ENCODE peak calls at places on chromosomes 4 and X, in eight cellular contexts. K is fibroblast of pulmonary artery, C is NB4, H is neural progenitor cell, B is WERI-Rb-1, L is A549, A is GM12865, E is RWPE1. Z is an unnamed sample.

GRCh38 chr4:15197005-15197404 is 194.7 kb downstream of the CPEB2 start:
- DNase-seq in H (peak), C (peak), E (peak), L (peak), K (peak), A (peak), B (peak), Z (no peak)

GRCh38 chrX:34768290-34768689 is 111.2 kb upstream of the TMEM47 start:
- DNase-seq in K (no peak), E (no peak), H (peak), A (no peak), L (no peak), B (no peak), C (no peak), Z (no peak)

GRCh38 chrX:38804481-38805293 is 3.4 kb downstream of the MID1IP1 start:
- DNase-seq in C (peak), A (peak), E (no peak), K (peak), H (peak), L (peak), B (peak), Z (peak)

GRCh38 chrX:136662104-136662503 is 14.1 kb downstream of the CD40LG start:
- DNase-seq in K (no peak), H (no peak), C (no peak), B (no peak), E (no peak), L (no peak), A (no peak), Z (no peak)

GRCh38 chr4:24971192-24971591 is 58.4 kb upstream of the CCDC149 start:
- DNase-seq in K (no peak), B (no peak), L (no peak), E (peak), C (peak), H (no peak), A (no peak), Z (no peak)

GRCh38 chrX:42714981-42715688 is 62.8 kb downstream of the PPP1R2C start:
- DNase-seq in K (no peak), L (peak), A (no peak), B (peak), E (peak), C (no peak), H (peak), Z (no peak)

GRCh38 chr4:15149842-15150592 is 147.7 kb downstream of the CPEB2 start:
- DNase-seq in A (peak), E (peak), C (peak), K (peak), L (peak), H (peak), B (peak), Z (peak)

GRCh38 chrX:141642979-141643378 is 53.5 kb downstream of the SPANXA2 start:
- DNase-seq in A (no peak), C (no peak), K (peak), H (peak), L (no peak), B (no peak), E (no peak), Z (no peak)

GRCh38 chr4:61783050-61783449 is 582.9 kb downstream of the ADGRL3 start:
- DNase-seq in A (peak), H (no peak), C (no peak), B (no peak), L (no peak), K (no peak), E (no peak), Z (no peak)

GRCh38 chrX:116873678-116874077 is 410.9 kb upstream of the CT83 start:
- DNase-seq in K (peak), C (no peak), B (no peak), L (no peak), A (no peak), H (no peak), E (peak), Z (no peak)

GRCh38 chrX:108811891-108812290 is 75.5 kb upstream of the IRS4 start:
- DNase-seq in H (peak), A (no peak), L (peak), E (no peak), B (peak), K (no peak), C (no peak), Z (no peak)

GRCh38 chr4:159191989-159192388 is 89.1 kb downstream of the RAPGEF2 start:
- DNase-seq in A (no peak), L (peak), B (no peak), C (peak), H (peak), E (peak), K (peak), Z (no peak)

GRCh38 chr4:158353541-158354304 is 143.4 kb downstream of the TMEM144 start:
- DNase-seq in E (no peak), A (no peak), H (no peak), L (no peak), C (no peak), K (no peak), B (no peak), Z (no peak)

GRCh38 chrX:11543249-11543648 is 122.5 kb downstream of the ARHGAP6 start:
- DNase-seq in L (no peak), A (peak), H (no peak), E (no peak), K (no peak), C (peak), B (no peak), Z (no peak)

GRCh38 chr4:121990489-121990888 is 38.6 kb upstream of the TRPC3 start:
- DNase-seq in C (no peak), K (no peak), H (no peak), E (no peak), L (no peak), B (no peak), A (no peak), Z (no peak)

GRCh38 chr4:56641494-56642051 is 39.5 kb downstream of the HOPX start:
- DNase-seq in A (no peak), L (peak), H (no peak), K (peak), B (no peak), C (no peak), E (peak), Z (no peak)

GRCh38 chr4:1871471-1872021 is 353 bp downstream of the NSD2 start:
- DNase-seq in A (no peak), B (peak), K (no peak), E (no peak), L (no peak), C (peak), H (no peak), Z (peak)

GRCh38 chr4:140096921-140097320 is 57.1 kb downstream of the MAML3 start:
- DNase-seq in C (no peak), A (no peak), L (no peak), H (no peak), E (no peak), B (no peak), K (peak), Z (no peak)

GRCh38 chr4:67162692-67163091 is 382.6 kb downstream of the CENPC start:
- DNase-seq in L (no peak), A (no peak), E (no peak), K (no peak), B (no peak), C (no peak), H (no peak), Z (no peak)

GRCh38 chr4:1579834-1580686 is 104.1 kb downstream of the FAM53A start:
- DNase-seq in B (peak), H (peak), E (peak), L (peak), A (no peak), C (peak), K (peak), Z (peak)

GRCh38 chrX:19672211-19672814 is 157.0 kb upstream of the MAP3K15 start:
- DNase-seq in H (no peak), C (no peak), L (no peak), E (no peak), B (no peak), K (no peak), A (no peak), Z (no peak)

GRCh38 chr4:3284734-3285557 is 7.9 kb upstream of the RGS12 start:
- DNase-seq in E (no peak), C (no peak), H (no peak), A (no peak), B (no peak), L (no peak), K (no peak), Z (no peak)

GRCh38 chr4:15670576-15670975 is 11.1 kb upstream of the FAM200B start:
- DNase-seq in B (no peak), A (no peak), L (no peak), H (no peak), C (no peak), E (no peak), K (no peak), Z (no peak)

GRCh38 chr4:129087516-129087915 is 5.8 kb downstream of the SCLT1 start:
- DNase-seq in K (no peak), B (no peak), A (no peak), L (no peak), C (no peak), E (no peak), H (no peak), Z (no peak)

GRCh38 chr4:102429553-102429952 is 71.6 kb upstream of the NFKB1 start:
- DNase-seq in K (peak), E (peak), C (no peak), A (no peak), H (no peak), L (peak), B (no peak), Z (no peak)

GRCh38 chr4:183314806-183315205 is 5.3 kb downstream of the CLDN22 start:
- DNase-seq in L (no peak), H (no peak), C (no peak), K (no peak), A (no peak), E (no peak), B (no peak), Z (no peak)

GRCh38 chr4:13368262-13368661 is 115.9 kb downstream of the RAB28 start:
- DNase-seq in H (no peak), L (no peak), A (no peak), B (no peak), K (peak), C (peak), E (no peak), Z (no peak)

GRCh38 chr4:85708468-85708867 is 233.5 kb downstream of the ARHGAP24 start:
- DNase-seq in K (no peak), C (no peak), L (no peak), B (no peak), E (no peak), A (no peak), H (peak), Z (no peak)

GRCh38 chrX:48940404-48940955 is 16.9 kb downstream of the OTUD5 start:
- DNase-seq in K (no peak), L (no peak), A (peak), C (peak), H (no peak), B (no peak), E (no peak), Z (no peak)

GRCh38 chr4:77332696-77333270 is 175.8 kb downstream of the CCNG2 start:
- DNase-seq in L (no peak), B (no peak), E (no peak), H (peak), K (no peak), C (no peak), A (no peak), Z (no peak)

GRCh38 chr4:140103676-140104075 is 50.3 kb downstream of the MAML3 start:
- DNase-seq in C (peak), H (no peak), E (no peak), K (peak), B (no peak), L (no peak), A (peak), Z (no peak)

GRCh38 chr4:119825696-119826095 is 197.1 kb upstream of the PDE5A start:
- DNase-seq in L (no peak), B (no peak), H (no peak), E (no peak), K (no peak), C (no peak), A (no peak), Z (no peak)

GRCh38 chr4:93529692-93530091 is 298.9 kb upstream of the ATOH1 start:
- DNase-seq in L (no peak), B (no peak), C (no peak), E (no peak), H (no peak), K (no peak), A (no peak), Z (no peak)

GRCh38 chr4:147825451-147826287 is 93.8 kb downstream of the ARHGAP10 start:
- DNase-seq in L (no peak), A (no peak), B (no peak), C (no peak), H (no peak), K (peak), E (no peak), Z (no peak)

GRCh38 chrX:115894087-115894486 is 276.5 kb upstream of the AGTR2 start:
- DNase-seq in L (no peak), K (peak), B (peak), H (peak), A (peak), C (peak), E (no peak), Z (peak)

GRCh38 chr4:27714073-27714472 is 853.4 kb downstream of the STIM2 start:
- DNase-seq in L (no peak), C (no peak), K (no peak), A (no peak), H (no peak), E (peak), B (no peak), Z (no peak)

GRCh38 chr4:26127851-26128337 is 192.9 kb upstream of the RBPJ start:
- DNase-seq in A (no peak), E (peak), K (no peak), C (no peak), B (no peak), H (no peak), L (no peak), Z (no peak)

GRCh38 chrX:23908219-23909003 is 605 bp downstream of the CXorf58 start:
- DNase-seq in B (peak), K (no peak), H (no peak), A (peak), C (no peak), L (no peak), E (no peak), Z (no peak)

GRCh38 chr4:160811956-160812355 is 1351.8 kb downstream of the FSTL5 start:
- DNase-seq in L (no peak), K (no peak), C (no peak), H (no peak), E (no peak), A (no peak), B (no peak), Z (no peak)
- TF ChIP-seq CTCF in L (no peak), K (no peak), C (no peak), H (no peak), E (no peak), A (no peak), B (no peak), Z (no peak)

DNA sequence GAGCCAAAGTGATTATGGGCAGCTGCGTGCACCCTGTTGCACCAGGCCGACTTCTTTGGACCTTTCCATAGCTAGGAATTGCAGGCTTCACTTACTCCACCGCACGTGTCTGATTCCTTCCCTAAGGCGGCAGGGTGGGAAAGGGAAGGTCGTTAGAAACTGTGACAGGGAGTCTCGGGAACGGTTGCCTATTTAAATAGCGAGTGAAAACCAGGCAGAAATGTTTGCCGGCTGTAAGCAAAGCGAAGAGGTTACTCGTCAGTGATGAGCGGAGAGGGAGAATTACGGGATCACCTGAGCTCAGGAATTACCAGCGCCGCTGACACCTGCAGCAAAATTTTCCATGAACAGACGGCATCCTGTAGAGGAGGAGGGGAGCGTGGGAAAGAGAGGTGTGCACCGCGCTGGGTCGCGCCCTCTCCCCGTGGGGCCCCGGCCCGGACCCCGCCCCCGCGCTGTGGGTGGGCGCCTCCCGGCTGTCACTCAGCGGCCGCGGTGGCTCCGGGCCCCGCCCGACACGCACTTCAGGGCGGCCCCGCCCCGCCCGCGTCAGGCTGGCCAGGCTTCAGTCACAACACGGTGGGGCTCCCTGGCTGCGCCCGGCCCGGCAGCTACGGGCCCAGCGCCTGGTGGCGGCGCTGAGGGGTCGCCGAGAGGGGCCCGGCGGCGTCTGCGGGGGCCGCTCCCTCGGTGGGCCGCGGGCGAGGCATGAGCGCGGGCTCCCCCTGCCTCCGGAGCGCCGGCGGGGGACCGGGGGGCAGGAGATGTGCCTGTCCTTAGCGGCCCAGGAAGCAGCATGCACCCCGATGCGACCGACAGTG is at the start of gene SNX25:
- DNase-seq in A (peak), C (peak), E (peak), L (peak), H (peak), K (peak), B (peak), Z (peak)
- TF ChIP-seq CTCF in A (peak), C (no peak), E (peak), L (peak), H (peak), K (no peak), B (no peak), Z (peak)

GRCh38 chr4:53361451-53361850 is 4.4 kb downstream of the SCFD2 start:
- DNase-seq in K (peak), A (no peak), C (no peak), B (no peak), E (no peak), L (no peak), H (no peak), Z (no peak)
- TF ChIP-seq CTCF in K (no peak), A (no peak), C (no peak), B (no peak), E (no peak), L (no peak), H (no peak), Z (no peak)

GRCh38 chr4:154928640-154929257 is 147.7 kb downstream of the RBM46 start:
- DNase-seq in K (peak), E (no peak), A (no peak), L (peak), H (peak), C (peak), B (peak), Z (no peak)

DNA sequence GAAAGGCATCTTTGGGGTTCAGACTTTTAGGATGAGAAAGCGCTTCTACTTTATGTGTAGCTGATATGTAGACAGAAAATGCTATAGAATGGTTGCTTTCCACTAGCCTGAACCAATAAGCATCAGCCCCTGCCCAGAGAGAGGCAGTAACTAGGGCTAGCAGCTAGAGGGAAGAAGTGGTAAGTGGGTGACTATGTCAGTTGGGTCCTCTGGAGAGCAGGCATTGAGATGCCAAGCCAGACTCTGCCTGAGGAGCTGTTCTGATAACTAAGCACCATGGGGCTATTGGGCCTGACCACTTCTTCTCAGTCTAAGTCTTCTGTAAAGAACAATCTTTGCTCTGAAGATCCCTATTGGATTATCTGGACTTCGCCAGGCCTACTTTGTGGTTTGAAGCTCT is 146.1 kb downstream of the RBM46 start:
- DNase-seq in K (no peak), C (no peak), L (no peak), E (no peak), H (no peak), A (no peak), B (no peak), Z (no peak)
- TF ChIP-seq CTCF in K (no peak), C (no peak), L (no peak), E (no peak), H (no peak), A (no peak), B (no peak), Z (no peak)